ENCODE peak calls at places on chromosomes 11 and 22, in eight cellular contexts. W is stimulated activated CD4-positive, alpha-beta T cell treated with anti-CD3 and anti-CD28 coated beads, Interleukin-12 subunit alpha, Interleukin-12 subunit beta, amount 100 ng/mL, for 4 hours; K is NCI-H2081 treated with DMSO at 0.1 percent for 48 hours; Y is lung; L is neural progenitor cell; A is PC-3; G is skeletal muscle cell; H is hepatocyte. Q is an unnamed sample.

GRCh38 chr22:17477401-17477833 is 85.9 kb upstream of the SLC25A18 start:
- DNase-seq in W (no peak), K (no peak), Y (peak), L (peak), A (no peak), G (no peak), H (peak), Q (no peak)

GRCh38 chr11:24181395-24182047 is 315.3 kb upstream of the LUZP2 start:
- DNase-seq in W (no peak), K (no peak), Y (no peak), L (peak), A (no peak), G (no peak), H (no peak), Q (no peak)

GRCh38 chr22:21990449-21991308 is 8.1 kb upstream of the TOP3B start:
- DNase-seq in W (no peak), K (no peak), Y (no peak), L (no peak), A (no peak), G (peak), H (no peak), Q (no peak)

GRCh38 chr22:48573766-48574165 is 1253.9 kb downstream of the BRD1 start:
- DNase-seq in W (no peak), K (no peak), Y (no peak), L (no peak), A (no peak), G (no peak), H (no peak), Q (no peak)

GRCh38 chr11:94768602-94769511 is 701 bp downstream of the AMOTL1 start:
- DNase-seq in W (no peak), K (no peak), Y (peak), L (peak), A (peak), G (no peak), H (peak), Q (peak)

GRCh38 chr11:4607111-4607510 is 920 bp downstream of the TRIM68 start:
- DNase-seq in W (no peak), K (no peak), Y (no peak), L (no peak), A (no peak), G (no peak), H (no peak), Q (no peak)

GRCh38 chr11:115921540-115921939 is 417.3 kb upstream of the CADM1 start:
- DNase-seq in W (no peak), K (no peak), Y (no peak), L (no peak), A (no peak), G (no peak), H (no peak), Q (no peak)

GRCh38 chr11:70834277-70834940 is 418.0 kb downstream of the SHANK2 start:
- DNase-seq in W (no peak), K (no peak), Y (no peak), L (no peak), A (no peak), G (no peak), H (no peak), Q (no peak)

GRCh38 chr11:72525466-72525865 is 91.1 kb upstream of the CLPB start:
- DNase-seq in W (no peak), K (no peak), Y (no peak), L (no peak), A (no peak), G (no peak), H (no peak), Q (no peak)

GRCh38 chr11:96961931-96962330 is 572.1 kb downstream of the JRKL start:
- DNase-seq in W (no peak), K (no peak), Y (no peak), L (no peak), A (no peak), G (no peak), H (no peak), Q (no peak)

GRCh38 chr22:43723816-43724215 is 88.3 kb downstream of the EFCAB6 start:
- DNase-seq in W (no peak), K (no peak), Y (no peak), L (no peak), A (peak), G (no peak), H (no peak), Q (no peak)

GRCh38 chr11:30322826-30323710 is at the start of gene ARL14EP:
- DNase-seq in W (peak), K (peak), Y (peak), L (peak), A (peak), G (peak), H (peak), Q (peak)

GRCh38 chr22:48941903-48942625 is 885.6 kb downstream of the BRD1 start:
- DNase-seq in W (no peak), K (no peak), Y (peak), L (no peak), A (no peak), G (no peak), H (no peak), Q (no peak)

GRCh38 chr11:2593393-2593950 is 106.3 kb downstream of the KCNQ1OT1 start:
- DNase-seq in W (no peak), K (no peak), Y (no peak), L (no peak), A (no peak), G (no peak), H (no peak), Q (no peak)

GRCh38 chr11:35177370-35177769 is 38.4 kb downstream of the CD44 start:
- DNase-seq in W (no peak), K (no peak), Y (no peak), L (no peak), A (no peak), G (peak), H (no peak), Q (no peak)

GRCh38 chr11:103631841-103632240 is 404.6 kb upstream of the DDI1 start:
- DNase-seq in W (no peak), K (no peak), Y (no peak), L (no peak), A (peak), G (no peak), H (no peak), Q (no peak)

GRCh38 chr11:2933376-2934056 is 4.3 kb upstream of the PHLDA2 start:
- DNase-seq in W (no peak), K (no peak), Y (peak), L (no peak), A (peak), G (no peak), H (no peak), Q (no peak)

GRCh38 chr11:114892381-114893197 is 214.3 kb downstream of the NXPE2 start:
- DNase-seq in W (no peak), K (no peak), Y (no peak), L (no peak), A (no peak), G (no peak), H (no peak), Q (no peak)

GRCh38 chr11:78022397-78023396 is at the start of gene KCTD14:
- DNase-seq in W (no peak), K (peak), Y (peak), L (peak), A (no peak), G (no peak), H (peak), Q (peak)

Q was measured in prostate gland.